ENCODE peak calls at places on chromosomes 7 and 10, in four cellular contexts. G, K, D and B are unnamed samples.

GRCh38 chr7:34530211-34530610 is 127.8 kb upstream of the NPSR1 start:
- DNase-seq in G (no peak), D (no peak), K (no peak), B (no peak)

GRCh38 chr7:86785641-86786040 is 141.9 kb downstream of the GRM3 start:
- DNase-seq in K (no peak), G (no peak), D (no peak), B (peak; percentile 91)

GRCh38 chr10:79266543-79267312 is 80.5 kb upstream of the PPIF start:
- DNase-seq in G (peak; percentile 93), D (peak; percentile 45), K (peak; percentile 90), B (no peak)

GRCh38 chr7:159151231-159151630 is 6.6 kb upstream of the VIPR2 start:
- DNase-seq in D (no peak), G (no peak), K (no peak), B (no peak)

GRCh38 chr10:116143673-116144072 is 129.3 kb downstream of the GFRA1 start:
- DNase-seq in D (no peak), G (no peak), K (no peak), B (no peak)

GRCh38 chr10:109934958-109935793 is 11.9 kb upstream of the XPNPEP1 start:
- DNase-seq in G (peak; percentile 83), D (no peak), K (peak; percentile 69), B (no peak)

GRCh38 chr10:33295851-33296250 is 38.6 kb downstream of the NRP1 start:
- DNase-seq in K (no peak), G (no peak), D (no peak), B (no peak)

GRCh38 chr7:1843271-1843861 is 173.3 kb downstream of the ELFN1 start:
- DNase-seq in K (no peak), D (no peak), G (peak; percentile 12), B (no peak)

GRCh38 chr7:27774717-27775328 is 34.9 kb downstream of the TAX1BP1 start:
- DNase-seq in K (peak; percentile 64), G (peak; percentile 58), D (peak; percentile 53), B (no peak)

DNA sequence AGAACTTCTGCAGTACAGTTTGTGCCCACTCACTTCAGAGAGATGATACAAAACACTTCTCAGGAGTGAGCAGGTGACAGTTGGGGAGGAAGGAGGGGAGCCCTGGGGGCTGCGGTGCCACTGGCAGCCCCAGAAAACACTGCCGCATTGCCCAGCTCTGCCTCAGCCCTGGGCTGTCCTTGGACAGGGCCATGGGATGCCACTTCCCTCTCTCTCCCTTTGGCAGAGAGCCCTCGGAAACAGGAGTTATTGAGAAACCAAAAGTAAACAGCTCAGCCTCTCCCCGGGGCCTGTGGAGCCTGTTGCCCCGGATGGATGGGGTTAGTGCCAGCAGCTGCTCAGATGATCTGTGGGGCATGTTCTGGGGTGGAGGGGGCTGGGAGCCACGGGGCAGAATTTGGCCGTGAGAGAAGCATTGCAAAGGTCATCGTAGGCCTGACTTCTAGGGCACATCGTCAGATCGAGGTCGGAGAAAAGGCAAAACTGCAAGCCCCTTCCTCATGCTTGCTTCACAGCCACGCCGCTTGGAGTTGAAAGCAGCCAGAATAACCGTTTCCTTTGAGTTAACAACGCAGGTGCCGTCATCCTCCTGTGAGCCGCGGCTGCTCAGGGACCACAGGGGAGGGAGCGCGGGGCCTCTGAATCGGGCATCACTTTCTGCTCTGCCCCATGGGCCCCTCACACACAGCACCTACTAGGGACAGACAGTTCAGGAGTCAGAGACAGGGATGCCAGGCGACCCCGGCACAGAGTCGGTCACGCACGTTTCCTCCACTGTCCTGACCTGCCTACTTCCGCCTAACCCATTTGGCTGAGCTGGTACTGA is 256.4 kb downstream of the CAMK1D start:
- DNase-seq in D (peak; percentile 84), K (peak; percentile 11), G (peak; percentile 60), B (no peak)
- H3K4me3 ChIP-seq in D (peak overlapping the region; percentile 59), K (no peak overlapping the region), G (no peak overlapping the region), B (peak overlapping the region; percentile 41)

GRCh38 chr7:4242706-4243105 is 439.4 kb upstream of the FOXK1 start:
- DNase-seq in D (no peak), G (no peak), K (no peak), B (no peak)

GRCh38 chr7:4240813-4241612 is 441.1 kb upstream of the FOXK1 start:
- DNase-seq in K (no peak), G (no peak), D (no peak), B (no peak)

GRCh38 chr7:4239991-4240812 is 441.9 kb upstream of the FOXK1 start:
- DNase-seq in G (no peak), D (no peak), K (no peak), B (no peak)

GRCh38 chr7:4244041-4244440 is 438.1 kb upstream of the FOXK1 start:
- DNase-seq in K (no peak), D (no peak), G (no peak), B (no peak)

GRCh38 chr7:4241791-4242190 is 440.3 kb upstream of the FOXK1 start:
- DNase-seq in D (no peak), G (no peak), K (no peak), B (no peak)
- TF ChIP-seq CTCF in D (no peak), G (no peak), K (no peak), B (no peak)

DNA sequence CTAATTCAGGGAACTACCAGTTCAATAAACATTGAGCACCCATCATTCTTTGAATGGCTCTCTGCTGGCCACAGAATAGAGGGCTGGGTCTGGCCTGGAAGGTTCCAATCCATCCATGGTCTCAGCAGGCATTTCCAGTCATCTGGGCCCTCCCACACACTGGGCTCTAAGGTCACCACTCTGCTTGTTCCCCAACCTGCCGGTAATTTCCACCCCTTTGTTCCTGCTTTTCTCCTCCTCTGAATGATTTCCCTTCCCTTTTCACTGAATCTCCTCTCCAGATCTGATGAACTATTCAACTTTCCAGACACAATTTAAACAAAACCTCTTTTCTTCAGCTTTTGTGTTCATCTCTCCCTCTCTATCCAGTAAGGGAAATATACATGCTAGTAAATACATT is 2.6 kb downstream of the BZW2 start:
- DNase-seq in D (no peak), K (no peak), G (no peak), B (no peak)
- H3K4me3 ChIP-seq in D (peak overlapping the region; percentile 96), K (no peak overlapping the region), G (no peak overlapping the region), B (no peak overlapping the region)

GRCh38 chr10:96720422-96721206 is at the start of gene PIK3AP1:
- DNase-seq in K (no peak), D (peak; percentile 96), G (no peak), B (no peak)

GRCh38 chr10:96718304-96718990 is 1.9 kb downstream of the PIK3AP1 start:
- DNase-seq in D (peak; percentile 82), K (no peak), G (no peak), B (no peak)

GRCh38 chr10:96719205-96719604 is 1.1 kb downstream of the PIK3AP1 start:
- DNase-seq in K (no peak), G (no peak), D (peak; percentile 60), B (no peak)

GRCh38 chr10:96721207-96721572 is 876 bp upstream of the PIK3AP1 start:
- DNase-seq in K (no peak), G (no peak), D (no peak), B (no peak)

GRCh38 chr10:96719850-96720421 is 378 bp downstream of the PIK3AP1 start:
- DNase-seq in D (peak; percentile 94), G (no peak), K (no peak), B (no peak)
- TF ChIP-seq CTCF in D (peak; percentile 86), G (peak; percentile 38), K (no peak), B (peak; percentile 90)

GRCh38 chr7:107276220-107276827 is 107.5 kb downstream of the HBP1 start:
- DNase-seq in G (no peak), K (no peak), D (no peak), B (no peak)

DNA sequence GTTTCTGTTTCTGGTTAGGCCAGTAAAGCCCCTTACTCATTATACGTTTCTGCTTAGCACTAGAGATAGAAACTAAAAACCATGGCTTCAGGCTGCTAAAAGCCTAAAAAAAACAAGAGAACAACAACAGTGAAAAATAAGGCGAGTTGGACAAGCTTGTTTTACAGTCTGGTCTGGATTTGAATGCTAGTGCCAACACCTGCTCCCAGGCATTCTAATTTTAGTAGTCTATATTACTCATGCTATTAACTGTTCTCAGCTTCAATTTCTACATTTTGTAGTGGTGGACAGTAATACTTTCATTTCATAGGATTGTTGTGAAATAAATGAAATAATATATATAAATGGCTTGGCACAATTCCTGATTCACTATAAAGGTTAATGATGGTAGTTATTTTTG is 108.5 kb downstream of the HBP1 start:
- DNase-seq in K (peak; percentile 7), G (peak; percentile 4), D (no peak), B (no peak)
- H3K4me3 ChIP-seq in K (no peak overlapping the region), G (no peak overlapping the region), D (no peak overlapping the region), B (no peak overlapping the region)

GRCh38 chr10:14017380-14017943 is 313.3 kb downstream of the FRMD4A start:
- DNase-seq in D (no peak), G (peak; percentile 48), K (peak; percentile 60), B (no peak)
- TF ChIP-seq CTCF in D (no peak), G (no peak), K (no peak), B (no peak)

DNA sequence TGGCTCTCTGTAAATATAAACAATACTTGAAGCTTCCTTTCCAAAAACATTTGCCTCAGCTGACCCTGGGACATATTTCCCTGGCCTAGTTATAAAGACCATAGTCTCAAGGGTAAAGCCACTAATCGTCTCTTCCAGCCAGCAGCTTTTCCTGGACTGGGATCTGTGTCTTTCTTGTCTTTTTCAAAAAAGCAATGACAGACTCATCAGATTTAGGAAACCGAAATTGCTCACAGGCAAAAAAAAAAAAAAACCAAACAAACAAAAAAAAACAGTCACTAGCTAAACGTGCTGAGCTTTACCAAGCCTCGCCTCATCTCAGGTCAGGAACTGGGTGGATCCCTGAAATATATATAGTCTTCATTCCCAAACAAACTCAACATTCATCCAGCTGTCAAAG is 23.5 kb downstream of the STN1 start:
- DNase-seq in K (peak; percentile 84), D (no peak), G (peak; percentile 12), B (no peak)
- H3K4me3 ChIP-seq in K (no peak overlapping the region), D (no peak overlapping the region), G (no peak overlapping the region), B (no peak overlapping the region)

GRCh38 chr7:91852263-91852741 is 28.2 kb downstream of the MTERF1 start:
- DNase-seq in D (peak; percentile 45), K (peak; percentile 24), G (peak; percentile 12), B (peak; percentile 5)
- TF ChIP-seq CTCF in D (peak; percentile 73), K (peak; percentile 36), G (peak; percentile 22), B (peak; percentile 51)

DNA sequence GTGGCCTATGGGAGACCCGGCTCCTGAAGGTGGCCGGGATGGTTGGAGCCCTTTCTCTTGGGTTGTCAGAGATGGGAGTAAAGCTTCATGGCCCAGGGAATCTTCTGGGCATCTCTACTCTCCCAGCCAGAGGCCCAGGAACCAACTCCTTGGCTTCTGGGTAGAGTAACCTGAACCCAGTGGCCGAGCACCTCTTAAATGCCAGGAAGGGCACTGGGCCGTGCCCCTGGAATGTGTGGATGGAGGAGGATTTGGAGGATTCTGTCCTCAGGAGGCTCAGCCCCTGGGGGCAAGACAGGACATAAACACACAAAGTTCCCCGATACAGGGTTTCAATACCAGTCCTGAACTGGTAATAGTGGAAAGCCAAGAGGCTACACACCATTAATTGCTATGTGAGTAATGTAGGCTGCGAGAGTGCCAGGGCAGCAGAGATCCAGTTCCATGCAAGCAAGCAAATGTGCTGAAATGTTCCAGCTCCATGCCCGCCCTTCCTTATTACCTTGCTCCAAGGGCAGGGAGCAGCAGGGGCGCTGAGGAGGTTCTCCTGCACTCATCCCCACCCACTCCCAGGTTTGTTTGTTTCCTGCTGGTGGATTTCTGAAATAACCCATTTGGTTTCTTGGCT is 1.2 kb downstream of the PALD1 start:
- DNase-seq in D (no peak), G (no peak), K (no peak), B (no peak)
- H3K4me3 ChIP-seq in D (peak overlapping the region; percentile 95), G (no peak overlapping the region), K (no peak overlapping the region), B (peak overlapping the region; percentile 57)